ENCODE peak calls at places on chromosomes 11 and 22, in ten cellular contexts. J is activated T-cell treated with anti-CD3 and anti-CD28 coated beads, Interleukin-2, amount 50 U/mL, for 72 hours; O is B cell; E is astrocyte of the spinal cord; V is HT-29; P is Ammon's horn; D is iris pigment epithelial cell; U is activated T-helper 1 cell treated with Interleukin-2 at 50 U/mL for 16 hours; W is activated CD4-positive, alpha-beta T cell treated with anti-CD3 and anti-CD28 coated beads, Interleukin-2, amount 50 U/mL, for 48 hours; N is EH. H is an unnamed sample.

GRCh38 chr11:65454696-65455456 is 32.3 kb downstream of the NEAT1 start:
- DNase-seq in P (peak), J (peak), O (peak), V (peak), W (peak), D (peak), E (peak), U (peak), N (peak), H (peak)

GRCh38 chr11:33869511-33870422 is 22.1 kb downstream of the LMO2 start:
- DNase-seq in O (peak), N (peak), P (peak), W (no peak), E (peak), J (peak), V (no peak), U (no peak), D (peak), H (no peak)

GRCh38 chr11:104956528-104956927 is 11.8 kb downstream of the CASP4 start:
- DNase-seq in J (no peak), D (no peak), E (no peak), W (no peak), N (no peak), V (no peak), O (no peak), U (no peak), P (no peak), H (no peak)

GRCh38 chr11:134668076-134668475 is 256.0 kb upstream of the B3GAT1 start:
- DNase-seq in U (no peak), O (no peak), V (no peak), W (no peak), N (no peak), D (no peak), E (no peak), J (no peak), P (no peak), H (no peak)

GRCh38 chr22:24595863-24596262 is 3.0 kb upstream of the LRRC75B start:
- DNase-seq in D (no peak), J (no peak), W (no peak), N (no peak), O (no peak), V (no peak), E (no peak), P (no peak), U (no peak), H (no peak)

GRCh38 chr22:23300476-23300875 is 120.2 kb downstream of the BCR start:
- DNase-seq in V (no peak), P (no peak), J (no peak), O (no peak), U (no peak), N (no peak), E (no peak), D (no peak), W (no peak), H (no peak)

GRCh38 chr11:59918987-59919589 is 19.1 kb upstream of the OOSP1 start:
- DNase-seq in O (no peak), E (peak), W (peak), N (peak), V (peak), P (peak), D (peak), U (no peak), J (peak), H (no peak)

GRCh38 chr22:46104881-46105493 is 45.3 kb upstream of the PPARA start:
- DNase-seq in N (peak), E (no peak), W (no peak), U (no peak), D (no peak), P (no peak), O (no peak), J (no peak), V (no peak), H (no peak)

GRCh38 chr11:85664561-85665481 is at the start of gene CREBZF:
- DNase-seq in D (peak), V (peak), J (peak), E (peak), P (peak), O (peak), N (peak), W (peak), U (peak), H (peak)

GRCh38 chr22:17201285-17201945 is 17.8 kb downstream of the ADA2 start:
- DNase-seq in O (no peak), D (peak), E (no peak), W (no peak), J (no peak), P (peak), U (no peak), V (peak), N (no peak), H (no peak)

GRCh38 chr11:75355051-75355450 is 3.6 kb upstream of the ARRB1 start:
- DNase-seq in O (no peak), E (no peak), V (no peak), J (no peak), N (no peak), U (no peak), W (no peak), P (no peak), D (no peak), H (no peak)

GRCh38 chr11:70029115-70029830 is 48.8 kb upstream of the ANO1 start:
- DNase-seq in P (no peak), O (no peak), D (no peak), V (no peak), U (no peak), J (no peak), N (peak), W (no peak), E (no peak), H (no peak)

GRCh38 chr11:1126491-1126926 is 31.2 kb upstream of the MUC5AC start:
- DNase-seq in P (no peak), J (no peak), O (no peak), N (no peak), V (no peak), D (no peak), U (no peak), E (no peak), W (no peak), H (no peak)

GRCh38 chr11:67389477-67389876 is 2.3 kb upstream of the RAD9A start:
- DNase-seq in J (peak), O (peak), N (no peak), P (no peak), D (no peak), E (no peak), V (peak), W (peak), U (no peak), H (no peak)

GRCh38 chr11:29773656-29774264 is 243.1 kb downstream of the KCNA4 start:
- DNase-seq in D (no peak), N (no peak), O (no peak), J (no peak), W (no peak), V (no peak), E (peak), U (no peak), P (peak), H (no peak)

GRCh38 chr11:75337195-75337654 is 14.2 kb downstream of the ARRB1 start:
- DNase-seq in U (no peak), O (no peak), W (no peak), D (peak), J (no peak), N (peak), V (peak), P (no peak), E (no peak), H (peak)

GRCh38 chr22:27993201-27993635 is 74.2 kb upstream of the PITPNB start:
- DNase-seq in W (no peak), N (no peak), V (no peak), P (no peak), O (no peak), E (no peak), J (no peak), D (no peak), U (no peak), H (no peak)

GRCh38 chr11:34243620-34244493 is 114.0 kb downstream of the ABTB2 start:
- DNase-seq in W (peak), N (peak), U (no peak), D (peak), E (peak), J (peak), V (peak), O (no peak), P (no peak), H (no peak)

GRCh38 chr11:124481365-124482323 is 36.1 kb upstream of the OR8B8 start:
- DNase-seq in J (no peak), D (peak), W (no peak), N (peak), P (peak), O (no peak), U (no peak), V (peak), E (peak), H (no peak)

GRCh38 chr11:9851366-9851765 is 187.5 kb downstream of the SWAP70 start:
- DNase-seq in U (no peak), J (no peak), O (no peak), N (peak), V (no peak), E (peak), W (no peak), P (no peak), D (peak), H (no peak)

GRCh38 chr22:47334596-47334995 is 572.1 kb downstream of the TBC1D22A start:
- DNase-seq in E (no peak), J (no peak), D (no peak), N (no peak), V (no peak), P (no peak), U (no peak), W (no peak), O (no peak), H (no peak)

GRCh38 chr11:102924851-102925380 is 30.6 kb downstream of the MMP13 start:
- DNase-seq in P (no peak), U (no peak), V (no peak), D (no peak), J (no peak), E (peak), N (peak), W (no peak), O (no peak), H (no peak)

GRCh38 chr11:65504671-65505433 is 6.0 kb downstream of the MALAT1 start:
- DNase-seq in E (peak), V (peak), J (no peak), D (peak), O (no peak), P (no peak), U (no peak), N (peak), W (no peak), H (no peak)

GRCh38 chr22:37048133-37048532 is 3.4 kb upstream of the KCTD17 start:
- DNase-seq in W (no peak), N (peak), E (no peak), P (no peak), J (no peak), D (peak), V (no peak), O (no peak), U (no peak), H (no peak)

GRCh38 chr11:90774727-90775572 is 552.1 kb upstream of the CHORDC1 start:
- DNase-seq in U (no peak), E (no peak), N (no peak), D (no peak), J (no peak), O (no peak), W (no peak), P (no peak), V (no peak), H (no peak)

GRCh38 chr11:67031791-67032561 is 9.0 kb downstream of the SYT12 start:
- DNase-seq in N (peak), U (no peak), V (no peak), O (no peak), J (no peak), E (peak), P (no peak), W (no peak), D (peak), H (no peak)

GRCh38 chr11:14499560-14500180 is at the start of gene COPB1:
- DNase-seq in O (peak), V (peak), U (peak), D (peak), N (peak), W (peak), P (peak), E (peak), J (peak), H (peak)

H was measured in right atrium auricular region.